ENCODE peak calls at places on chromosomes 3 and 15, in seven cellular contexts. B, L, K, X, M, G and H are unnamed samples. For H3K9me3, the result is how much of the 10 kb centered on the place peaks cover.

GRCh38 chr3:37375184-37376120 is 201.1 kb upstream of the LRRFIP2 start:
- DNase-seq in B (no peak), L (no peak), K (no peak), X (no peak), M (no peak), G (no peak), H (no peak)

GRCh38 chr15:39608185-39608584 is 27.3 kb downstream of the THBS1 start:
- DNase-seq in B (no peak), L (no peak), K (no peak), X (no peak), M (no peak), G (no peak), H (no peak)

GRCh38 chr3:51940648-51941421 is 869 bp downstream of the RRP9 start:
- DNase-seq in B (no peak), L (no peak), K (no peak), X (no peak), M (peak), G (no peak), H (no peak)

GRCh38 chr15:62835351-62835750 is 207.2 kb upstream of the TPM1 start:
- DNase-seq in B (no peak), L (no peak), K (peak), X (no peak), M (no peak), G (no peak), H (no peak)

GRCh38 chr3:16332904-16333426 is 68.0 kb downstream of the OXNAD1 start:
- DNase-seq in B (no peak), L (no peak), K (no peak), X (no peak), M (no peak), G (no peak), H (no peak)

GRCh38 chr3:15513121-15513520 is 8.4 kb downstream of the COLQ start:
- DNase-seq in B (no peak), L (no peak), K (no peak), X (no peak), M (no peak), G (no peak), H (no peak)

GRCh38 chr3:59444293-59444671 is 394.5 kb upstream of the CFAP20DC start:
- DNase-seq in B (no peak), L (no peak), K (no peak), X (no peak), M (no peak), G (no peak), H (no peak)

GRCh38 chr3:184361932-184362667 is 590 bp downstream of the POLR2H start:
- DNase-seq in B (peak), L (peak), K (peak), X (peak), M (peak), G (peak), H (peak)

GRCh38 chr15:25739687-25740121 is 123.4 kb downstream of the ATP10A start:
- DNase-seq in B (no peak), L (no peak), K (no peak), X (no peak), M (no peak), G (no peak), H (no peak)

GRCh38 chr15:76197703-76198455 is 113.4 kb downstream of the ETFA start:
- DNase-seq in B (no peak), L (peak), K (no peak), X (peak), M (peak), G (no peak), H (peak)

DNA sequence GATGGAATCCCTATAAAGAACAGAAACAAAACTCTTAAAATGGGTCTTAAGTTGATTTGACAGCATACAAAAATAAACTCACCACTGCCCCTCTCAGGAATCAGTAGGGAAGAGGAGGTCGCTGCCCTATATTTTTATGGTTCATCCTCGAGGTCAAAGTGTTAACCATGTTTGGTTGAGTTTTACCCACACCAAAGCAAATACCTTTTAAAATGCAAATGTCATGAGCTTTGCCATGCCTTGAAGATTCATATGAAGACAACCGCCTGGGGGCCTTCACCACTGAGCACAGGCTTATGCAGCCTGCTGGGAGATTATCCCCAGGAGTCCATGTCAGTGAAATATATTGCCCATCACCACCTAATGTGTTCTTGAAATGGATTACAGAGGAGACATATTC is 66.1 kb downstream of the GLB1 start:
- DNase-seq in B (no peak), L (no peak), K (no peak), X (no peak), M (no peak), G (no peak), H (no peak)
- TF ChIP-seq CTCF in B (no peak), L (no peak), K (no peak), X (no peak), M (no peak), G (no peak), H (no peak)

GRCh38 chr3:98553021-98553563 is 21.3 kb downstream of the GPR15 start:
- DNase-seq in B (no peak), L (no peak), K (no peak), X (no peak), M (no peak), G (no peak), H (no peak)

GRCh38 chr3:98555025-98555379 is 23.2 kb downstream of the GPR15 start:
- DNase-seq in B (no peak), L (no peak), K (no peak), X (no peak), M (no peak), G (no peak), H (no peak)

GRCh38 chr3:98553751-98554150 is 22.0 kb downstream of the GPR15 start:
- DNase-seq in B (no peak), L (no peak), K (no peak), X (no peak), M (no peak), G (no peak), H (no peak)

GRCh38 chr3:98556164-98557130 is 24.7 kb downstream of the GPR15 start:
- DNase-seq in B (no peak), L (no peak), K (no peak), X (no peak), M (no peak), G (no peak), H (no peak)

GRCh38 chr3:98554580-98554979 is 22.8 kb downstream of the GPR15 start:
- DNase-seq in B (no peak), L (no peak), K (no peak), X (no peak), M (no peak), G (no peak), H (no peak)
- TF ChIP-seq POLR2AphosphoS5 in B (no peak), L (no peak), K (no peak), X (no peak), M (no peak), G (no peak), H (no peak)

GRCh38 chr15:79919749-79920511 is 23.1 kb upstream of the MTHFS start:
- DNase-seq in B (no peak), L (no peak), K (no peak), X (no peak), M (no peak), G (no peak), H (no peak)
- H3K9me3 ChIP-seq in B (half or more), L (half or more), K (half or more), X (half or more), M (half or more), G (under half), H (half or more)

GRCh38 chr15:80308002-80308401 is 56.0 kb upstream of the CTXND1 start:
- DNase-seq in B (no peak), L (no peak), K (no peak), X (no peak), M (no peak), G (no peak), H (no peak)

GRCh38 chr15:80310776-80311175 is 58.8 kb upstream of the CTXND1 start:
- DNase-seq in B (no peak), L (no peak), K (no peak), X (no peak), M (no peak), G (no peak), H (no peak)

DNA sequence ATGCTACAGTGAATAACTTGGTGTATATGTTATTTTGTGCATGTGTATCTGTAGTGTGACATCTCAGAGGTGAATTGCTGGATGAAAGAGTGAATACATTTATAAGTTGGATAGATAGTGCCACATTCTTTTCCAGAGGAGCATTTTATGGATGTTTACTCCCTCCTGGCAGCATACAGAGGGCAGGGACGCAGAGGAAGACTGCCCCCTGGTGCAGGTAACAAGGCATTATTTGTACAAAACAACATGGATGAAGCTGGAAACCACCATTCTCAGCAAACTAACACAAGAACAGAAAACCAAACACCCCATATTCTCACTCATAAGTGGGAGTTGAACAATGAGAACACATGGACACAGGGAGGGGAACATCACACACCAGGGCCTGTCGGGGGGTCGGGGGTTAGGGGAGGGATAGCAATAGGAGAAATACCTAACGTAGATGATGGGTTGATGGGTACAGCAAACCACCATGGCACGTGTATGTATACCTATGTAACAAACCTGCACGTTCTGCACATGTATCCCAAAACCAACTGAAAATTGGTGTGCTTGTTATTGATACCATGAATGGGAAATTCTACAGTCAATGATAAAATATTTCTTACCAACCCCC is 57.9 kb upstream of the CTXND1 start:
- DNase-seq in B (no peak), L (no peak), K (no peak), X (no peak), M (no peak), G (peak), H (no peak)
- TF ChIP-seq CTCF in B (peak), L (peak), K (peak), X (no peak), M (peak), G (no peak), H (no peak)

GRCh38 chr3:68334547-68334946 is 597.8 kb downstream of the TAFA4 start:
- DNase-seq in B (no peak), L (no peak), K (no peak), X (no peak), M (no peak), G (no peak), H (no peak)
- TF ChIP-seq POLR2AphosphoS5 in B (no peak), L (no peak), K (no peak), X (no peak), M (no peak), G (no peak), H (no peak)

GRCh38 chr15:23561914-23562313 is 3.6 kb upstream of the MKRN3 start:
- DNase-seq in B (no peak), L (no peak), K (no peak), X (no peak), M (no peak), G (no peak), H (no peak)
- H3K9me3 ChIP-seq in B (under half), L (under half), K (under half), X (under half), M (under half), G (under half), H (under half)

DNA sequence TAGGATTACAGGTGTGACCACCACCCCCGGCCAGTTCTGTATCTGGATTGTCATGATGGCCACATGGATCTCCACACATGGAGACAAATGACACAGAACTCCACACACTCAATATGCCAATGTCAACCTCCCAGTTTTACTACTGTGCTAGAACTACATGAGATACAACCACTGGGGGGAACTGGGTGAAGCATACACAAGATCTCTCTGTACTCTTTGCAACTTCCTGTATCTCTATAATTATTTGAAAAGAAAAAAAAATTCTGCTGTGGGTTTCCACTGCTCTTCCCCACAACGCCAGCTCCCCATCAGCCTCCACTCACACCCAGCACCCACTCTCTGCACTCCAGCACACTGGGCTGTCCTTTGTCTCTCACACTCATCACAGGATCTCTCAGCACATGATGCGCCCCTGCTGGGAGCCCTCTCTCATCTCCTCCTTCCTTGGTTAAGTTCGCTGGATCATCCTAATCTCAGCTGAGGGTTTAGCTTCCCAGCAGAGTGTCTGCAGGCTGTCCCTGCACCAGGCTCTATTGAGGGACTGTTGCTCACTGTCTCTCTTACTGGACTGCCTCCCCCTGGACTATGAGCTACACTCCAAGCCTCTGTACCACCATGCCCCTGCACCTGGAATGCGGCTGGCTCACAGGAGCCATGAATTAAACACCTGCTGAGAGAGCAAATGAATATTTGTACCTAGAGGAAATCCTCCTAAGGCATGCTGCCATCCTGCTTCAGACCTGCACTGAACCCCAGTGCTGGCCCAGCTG is 10.7 kb upstream of the RAB43 start:
- DNase-seq in B (no peak), L (no peak), K (no peak), X (no peak), M (peak), G (no peak), H (no peak)
- TF ChIP-seq CTCF in B (no peak), L (no peak), K (no peak), X (no peak), M (no peak), G (no peak), H (no peak)

DNA sequence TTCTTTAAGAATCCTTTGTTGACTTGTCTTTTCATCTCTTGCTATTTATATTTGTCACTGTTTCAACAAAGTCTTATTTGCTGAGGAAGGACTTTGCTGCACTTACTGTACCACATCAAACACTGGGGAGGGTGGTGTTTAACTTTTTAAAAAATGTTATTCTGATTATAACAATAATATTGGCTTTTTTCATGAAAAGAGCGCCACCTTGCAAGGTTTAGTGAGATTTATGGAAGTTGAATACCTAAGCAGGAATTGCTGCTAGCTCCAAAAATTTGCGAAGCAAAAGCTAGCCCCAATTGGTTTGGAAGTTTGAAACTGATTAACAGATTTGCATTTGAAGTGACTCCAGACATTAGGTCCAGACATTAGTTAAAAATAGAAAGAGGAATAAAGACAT is 6.7 kb downstream of the ZIC1 start:
- DNase-seq in B (no peak), L (no peak), K (no peak), X (no peak), M (no peak), G (no peak), H (no peak)
- TF ChIP-seq POLR2AphosphoS5 in B (no peak), L (no peak), K (no peak), X (no peak), M (no peak), G (no peak), H (no peak)

GRCh38 chr3:149833241-149833640 is 20.2 kb downstream of the RNF13 start:
- DNase-seq in B (no peak), L (no peak), K (no peak), X (no peak), M (no peak), G (no peak), H (no peak)
- H3K9me3 ChIP-seq in B (half or more), L (under half), K (under half), X (under half), M (half or more), G (under half), H (under half)

DNA sequence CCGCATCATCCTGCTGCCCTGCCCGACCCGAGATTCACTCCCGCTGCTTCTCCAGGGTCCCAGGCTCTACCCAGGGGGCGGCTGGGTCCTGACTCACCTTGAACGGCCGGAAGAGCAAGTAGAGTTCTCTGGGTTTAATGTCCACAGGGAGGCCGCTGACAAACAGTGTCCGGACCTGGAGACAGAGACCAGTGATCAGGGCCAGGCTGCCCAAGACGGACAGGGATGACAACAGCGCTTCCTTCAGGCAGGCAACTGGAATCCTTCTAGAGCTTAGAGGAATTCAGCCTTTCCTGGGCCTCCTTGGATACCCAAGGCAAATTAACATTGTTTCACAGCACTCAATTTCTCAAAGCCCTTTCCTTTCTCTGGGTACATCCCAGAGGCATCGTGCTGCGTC is 23.9 kb downstream of the RBPMS2 start:
- DNase-seq in B (no peak), L (no peak), K (no peak), X (no peak), M (no peak), G (no peak), H (no peak)
- TF ChIP-seq CTCF in B (no peak), L (no peak), K (no peak), X (no peak), M (no peak), G (no peak), H (no peak)